ENCODE peak calls at places on chromosomes 11 and 22, in six cellular contexts. One of them, this sample, is unnamed.

GRCh38 chr11:72924568-72925190 is 110.5 kb downstream of the ATG16L2 start:
- DNase-seq in neuronal stem cell: no peak
- DNase-seq in mesenchymal stem cell: peak; percentile 38
- DNase-seq in colonic mucosa: no peak
- DNase-seq in HepG2: peak; percentile 5
- DNase-seq in endodermal cell: no peak
- DNase-seq in this sample: no peak

GRCh38 chr11:72840780-72841179 is 26.6 kb downstream of the ATG16L2 start:
- DNase-seq in colonic mucosa: no peak
- DNase-seq in neuronal stem cell: no peak
- DNase-seq in mesenchymal stem cell: peak; percentile 92
- DNase-seq in endodermal cell: no peak
- DNase-seq in HepG2: no peak
- DNase-seq in this sample: no peak

GRCh38 chr11:59705281-59705680 is 8.4 kb downstream of the OR10V1 start:
- DNase-seq in endodermal cell: no peak
- DNase-seq in mesenchymal stem cell: peak; percentile 12
- DNase-seq in neuronal stem cell: no peak
- DNase-seq in HepG2: no peak
- DNase-seq in colonic mucosa: no peak
- DNase-seq in this sample: no peak

GRCh38 chr11:86698634-86699033 is 26.2 kb upstream of the ME3 start:
- DNase-seq in colonic mucosa: no peak
- DNase-seq in mesenchymal stem cell: no peak
- DNase-seq in neuronal stem cell: no peak
- DNase-seq in HepG2: no peak
- DNase-seq in endodermal cell: no peak
- DNase-seq in this sample: no peak

GRCh38 chr11:63882555-63883242 is 34.3 kb downstream of the RCOR2 start:
- DNase-seq in neuronal stem cell: no peak
- DNase-seq in colonic mucosa: no peak
- DNase-seq in endodermal cell: peak; percentile 87
- DNase-seq in HepG2: no peak
- DNase-seq in mesenchymal stem cell: no peak
- DNase-seq in this sample: peak; percentile 32

GRCh38 chr11:128523616-128524015 is 63.7 kb downstream of the ETS1 start:
- DNase-seq in endodermal cell: no peak
- DNase-seq in HepG2: no peak
- DNase-seq in neuronal stem cell: no peak
- DNase-seq in mesenchymal stem cell: peak; percentile 57
- DNase-seq in colonic mucosa: no peak
- DNase-seq in this sample: no peak

GRCh38 chr11:107691003-107691402 is 20.9 kb downstream of the SLN start:
- DNase-seq in endodermal cell: no peak
- DNase-seq in colonic mucosa: no peak
- DNase-seq in HepG2: no peak
- DNase-seq in mesenchymal stem cell: no peak
- DNase-seq in neuronal stem cell: no peak
- DNase-seq in this sample: no peak

GRCh38 chr22:42432020-42432596 is at the start of gene NFAM1:
- DNase-seq in HepG2: no peak
- DNase-seq in mesenchymal stem cell: no peak
- DNase-seq in endodermal cell: peak; percentile 56
- DNase-seq in neuronal stem cell: no peak
- DNase-seq in colonic mucosa: peak; percentile 31
- DNase-seq in this sample: peak; percentile 86

GRCh38 chr22:39416319-39416718 is 16.7 kb downstream of the TAB1 start:
- DNase-seq in colonic mucosa: no peak
- DNase-seq in endodermal cell: no peak
- DNase-seq in mesenchymal stem cell: no peak
- DNase-seq in HepG2: no peak
- DNase-seq in neuronal stem cell: no peak
- DNase-seq in this sample: peak; percentile 69

GRCh38 chr22:49768961-49769690 is 58.5 kb downstream of the BRD1 start:
- DNase-seq in mesenchymal stem cell: peak; percentile 23
- DNase-seq in colonic mucosa: no peak
- DNase-seq in HepG2: no peak
- DNase-seq in endodermal cell: no peak
- DNase-seq in neuronal stem cell: no peak
- DNase-seq in this sample: peak; percentile 93

GRCh38 chr11:76802621-76803020 is 19.5 kb downstream of the TSKU start:
- DNase-seq in colonic mucosa: peak; percentile 16
- DNase-seq in HepG2: no peak
- DNase-seq in neuronal stem cell: no peak
- DNase-seq in mesenchymal stem cell: no peak
- DNase-seq in endodermal cell: peak; percentile 63
- DNase-seq in this sample: no peak

GRCh38 chr11:26951849-26952515 is 41.9 kb upstream of the FIBIN start:
- DNase-seq in colonic mucosa: no peak
- DNase-seq in endodermal cell: no peak
- DNase-seq in HepG2: no peak
- DNase-seq in mesenchymal stem cell: no peak
- DNase-seq in neuronal stem cell: no peak
- DNase-seq in this sample: no peak

GRCh38 chr11:73213196-73214143 is 4.6 kb upstream of the P2RY2 start:
- DNase-seq in neuronal stem cell: no peak
- DNase-seq in endodermal cell: no peak
- DNase-seq in HepG2: peak; percentile 40
- DNase-seq in mesenchymal stem cell: no peak
- DNase-seq in colonic mucosa: no peak
- DNase-seq in this sample: no peak

GRCh38 chr22:23192133-23192532 is 11.8 kb downstream of the BCR start:
- DNase-seq in colonic mucosa: no peak
- DNase-seq in HepG2: no peak
- DNase-seq in neuronal stem cell: no peak
- DNase-seq in endodermal cell: peak; percentile 70
- DNase-seq in mesenchymal stem cell: no peak
- DNase-seq in this sample: peak; percentile 82

GRCh38 chr11:70772950-70773349 is 374.6 kb downstream of the CTTN start:
- DNase-seq in HepG2: peak; percentile 28
- DNase-seq in mesenchymal stem cell: no peak
- DNase-seq in endodermal cell: no peak
- DNase-seq in neuronal stem cell: no peak
- DNase-seq in colonic mucosa: no peak
- DNase-seq in this sample: no peak

GRCh38 chr11:69484427-69485259 is 3.2 kb downstream of the LINC01488 start:
- DNase-seq in HepG2: peak; percentile 54
- DNase-seq in endodermal cell: no peak
- DNase-seq in mesenchymal stem cell: no peak
- DNase-seq in colonic mucosa: no peak
- DNase-seq in neuronal stem cell: no peak
- DNase-seq in this sample: peak; percentile 46

GRCh38 chr11:112903310-112903709 is 57.9 kb upstream of the NCAM1 start:
- DNase-seq in neuronal stem cell: no peak
- DNase-seq in colonic mucosa: no peak
- DNase-seq in HepG2: no peak
- DNase-seq in endodermal cell: no peak
- DNase-seq in mesenchymal stem cell: no peak
- DNase-seq in this sample: no peak

GRCh38 chr22:23263651-23264555 is 83.6 kb downstream of the BCR start:
- DNase-seq in HepG2: no peak
- DNase-seq in colonic mucosa: no peak
- DNase-seq in endodermal cell: no peak
- DNase-seq in neuronal stem cell: no peak
- DNase-seq in mesenchymal stem cell: no peak
- DNase-seq in this sample: peak; percentile 86

GRCh38 chr11:32586576-32587190 is 3.1 kb downstream of the EIF3M start:
- DNase-seq in endodermal cell: no peak
- DNase-seq in HepG2: peak; percentile 46
- DNase-seq in mesenchymal stem cell: peak; percentile 47
- DNase-seq in neuronal stem cell: no peak
- DNase-seq in colonic mucosa: no peak
- DNase-seq in this sample: no peak

GRCh38 chr22:37985050-37985585 is 763 bp upstream of the SOX10 start:
- DNase-seq in colonic mucosa: no peak
- DNase-seq in HepG2: no peak
- DNase-seq in mesenchymal stem cell: no peak
- DNase-seq in neuronal stem cell: no peak
- DNase-seq in endodermal cell: peak; percentile 51
- DNase-seq in this sample: no peak

GRCh38 chr22:37982938-37983859 is 1.2 kb downstream of the SOX10 start:
- DNase-seq in HepG2: no peak
- DNase-seq in endodermal cell: peak; percentile 94
- DNase-seq in colonic mucosa: no peak
- DNase-seq in neuronal stem cell: no peak
- DNase-seq in mesenchymal stem cell: no peak
- DNase-seq in this sample: no peak

GRCh38 chr22:37985751-37986281 is 1.5 kb upstream of the SOX10 start:
- DNase-seq in HepG2: no peak
- DNase-seq in colonic mucosa: no peak
- DNase-seq in mesenchymal stem cell: no peak
- DNase-seq in neuronal stem cell: no peak
- DNase-seq in endodermal cell: no peak
- DNase-seq in this sample: no peak

GRCh38 chr22:37982151-37982838 is 2.1 kb downstream of the SOX10 start:
- DNase-seq in colonic mucosa: peak; percentile 22
- DNase-seq in endodermal cell: no peak
- DNase-seq in HepG2: no peak
- DNase-seq in neuronal stem cell: no peak
- DNase-seq in mesenchymal stem cell: no peak
- DNase-seq in this sample: no peak

DNA sequence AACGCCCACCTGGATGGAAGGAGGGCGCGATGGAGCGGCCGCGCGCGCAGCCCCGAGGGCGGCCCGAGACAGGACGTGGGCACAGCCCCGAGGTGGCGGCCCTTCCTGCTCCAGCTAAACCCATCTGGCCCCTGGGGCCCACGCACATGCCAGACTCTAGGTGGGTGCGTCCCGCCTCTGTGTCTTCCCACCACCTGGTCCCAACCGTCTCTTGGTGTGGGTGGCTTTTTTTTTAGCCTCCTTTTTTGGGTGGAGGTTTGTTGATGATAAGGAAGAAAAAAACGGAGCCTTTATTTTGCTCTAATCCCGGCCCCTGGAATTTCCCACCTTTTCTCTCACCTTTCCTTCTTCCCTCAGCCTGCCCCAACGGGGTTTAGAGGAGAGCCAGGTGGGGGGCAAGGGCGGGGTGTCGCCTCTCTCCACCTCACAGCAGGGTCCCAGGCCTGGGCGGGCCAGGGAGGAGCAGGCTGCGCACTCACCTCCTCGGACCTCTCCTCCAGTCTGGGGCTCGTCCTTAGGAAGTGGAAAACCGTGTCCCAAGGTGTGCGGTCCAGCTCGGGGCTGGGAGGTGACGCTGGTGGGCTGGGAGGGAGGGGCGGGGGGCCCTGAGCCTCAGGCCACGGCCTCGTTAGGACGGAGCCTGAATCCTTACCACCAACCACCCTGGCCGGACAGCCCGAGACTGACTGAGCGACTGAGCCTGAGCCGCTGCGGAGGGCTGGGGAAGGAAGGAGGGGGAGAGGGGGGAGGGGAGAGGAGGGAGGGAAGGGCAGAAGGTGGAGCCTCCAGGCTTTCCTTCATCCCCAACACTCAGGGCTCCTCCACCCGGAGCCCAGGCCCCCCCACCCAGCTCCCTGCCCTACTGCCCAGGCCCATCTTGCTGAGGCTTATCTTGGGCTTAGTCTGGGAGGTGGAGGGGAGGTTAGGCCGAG is at the start of gene SOX10:
- DNase-seq in colonic mucosa: no peak
- DNase-seq in HepG2: no peak
- DNase-seq in endodermal cell: peak; percentile 95
- DNase-seq in mesenchymal stem cell: no peak
- DNase-seq in neuronal stem cell: no peak
- DNase-seq in this sample: no peak
- H3K9ac ChIP-seq in colonic mucosa: no peak within 1 kb of the TSS
- H3K9ac ChIP-seq in HepG2: no peak within 1 kb of the TSS
- H3K9ac ChIP-seq in endodermal cell: peak within 1 kb of the TSS; percentile 34
- H3K9ac ChIP-seq in mesenchymal stem cell: no peak within 1 kb of the TSS
- H3K9ac ChIP-seq in neuronal stem cell: peak within 1 kb of the TSS; percentile 82
- H3K9ac ChIP-seq in this sample: no peak within 1 kb of the TSS

DNA sequence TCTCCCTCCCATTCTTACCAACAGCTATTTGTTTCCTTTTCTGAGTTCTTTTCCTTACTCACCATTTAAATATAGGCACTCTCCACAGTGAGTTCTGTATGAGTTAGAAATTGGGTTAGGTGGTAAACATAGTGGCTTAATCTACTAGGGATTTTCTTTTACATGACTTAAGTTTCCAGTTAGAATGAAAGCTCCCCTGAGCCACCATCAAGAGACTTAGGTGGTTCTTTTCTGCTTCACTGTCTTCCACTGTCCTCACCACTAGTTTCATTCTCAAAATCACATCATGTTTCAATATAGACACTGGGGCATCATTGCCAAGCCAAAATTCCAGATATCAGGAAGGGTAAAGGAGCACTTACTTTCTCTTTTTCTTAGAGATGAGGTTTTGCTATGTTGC is 9.0 kb upstream of the REXO2 start:
- DNase-seq in neuronal stem cell: no peak
- DNase-seq in HepG2: no peak
- DNase-seq in mesenchymal stem cell: no peak
- DNase-seq in endodermal cell: no peak
- DNase-seq in colonic mucosa: no peak
- DNase-seq in this sample: no peak
- H3K27ac ChIP-seq in neuronal stem cell: no peak overlapping the region
- H3K27ac ChIP-seq in HepG2: no peak overlapping the region
- H3K27ac ChIP-seq in mesenchymal stem cell: no peak overlapping the region
- H3K27ac ChIP-seq in endodermal cell: no peak overlapping the region
- H3K27ac ChIP-seq in colonic mucosa: no peak overlapping the region
- H3K27ac ChIP-seq in this sample: no peak overlapping the region

DNA sequence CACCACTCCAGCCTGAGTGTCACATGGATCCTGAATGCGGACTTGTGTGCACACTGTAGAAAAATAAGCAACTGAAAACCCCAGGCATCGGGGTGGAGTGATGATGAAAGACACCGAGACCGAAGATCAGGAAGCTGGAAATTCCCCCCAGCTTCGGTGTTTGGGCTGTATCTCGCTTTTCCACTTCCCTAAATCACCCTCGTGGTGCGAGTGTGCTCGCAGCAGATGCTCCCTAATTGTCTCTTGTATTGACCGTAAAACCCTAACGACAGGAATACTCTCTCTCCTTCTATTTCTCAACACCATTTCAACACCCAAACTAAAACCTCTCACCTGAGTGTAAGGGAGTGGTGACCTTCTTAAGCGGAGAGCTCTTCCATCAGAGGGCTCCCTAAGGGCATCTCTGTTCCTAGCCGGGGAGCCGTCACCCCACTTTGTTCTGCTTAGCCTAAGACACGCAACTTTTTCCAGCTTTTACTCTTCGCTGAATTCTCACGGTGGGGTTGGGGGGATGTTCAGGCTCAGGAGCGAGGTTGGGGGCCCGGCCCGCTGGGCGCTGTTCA is 637 bp upstream of the GRK3 start:
- DNase-seq in colonic mucosa: peak; percentile 28
- DNase-seq in neuronal stem cell: no peak
- DNase-seq in endodermal cell: no peak
- DNase-seq in mesenchymal stem cell: peak; percentile 31
- DNase-seq in HepG2: peak; percentile 61
- DNase-seq in this sample: no peak
- H3K4me3 ChIP-seq in colonic mucosa: peak overlapping the region; percentile 35
- H3K4me3 ChIP-seq in neuronal stem cell: peak overlapping the region; percentile 95
- H3K4me3 ChIP-seq in endodermal cell: peak overlapping the region; percentile 82
- H3K4me3 ChIP-seq in mesenchymal stem cell: peak overlapping the region; percentile 70
- H3K4me3 ChIP-seq in HepG2: peak overlapping the region; percentile 86
- H3K4me3 ChIP-seq in this sample: peak overlapping the region; percentile 59

GRCh38 chr11:117130879-117131278 is 13.2 kb upstream of the PAFAH1B2 start:
- DNase-seq in HepG2: no peak
- DNase-seq in colonic mucosa: no peak
- DNase-seq in endodermal cell: no peak
- DNase-seq in neuronal stem cell: no peak
- DNase-seq in mesenchymal stem cell: no peak
- DNase-seq in this sample: no peak
- H3K9ac ChIP-seq in HepG2: no peak overlapping the region
- H3K9ac ChIP-seq in colonic mucosa: no peak overlapping the region
- H3K9ac ChIP-seq in endodermal cell: no peak overlapping the region
- H3K9ac ChIP-seq in neuronal stem cell: no peak overlapping the region
- H3K9ac ChIP-seq in mesenchymal stem cell: no peak overlapping the region
- H3K9ac ChIP-seq in this sample: no peak overlapping the region

This sample was measured in kidney.